ENCODE peak calls at places on chromosome 14, in seven cellular contexts. V is spleen, C is pancreas, M is tibial artery, F is endodermal cell, X is Panc1, Y is neural progenitor cell. A is an unnamed sample. For H3K36me3, the result is how much of the 10 kb centered on the place peaks cover.

GRCh38 chr14:102323102-102323501 is 3.6 kb downstream of the ZNF839 start:
- DNase-seq in V (peak), C (peak), M (peak), F (peak), X (peak), Y (peak), A (no peak)

GRCh38 chr14:103527408-103528157 is 1.4 kb upstream of the TRMT61A start:
- DNase-seq in V (no peak), C (no peak), M (no peak), F (no peak), X (no peak), Y (no peak), A (no peak)

GRCh38 chr14:80095623-80096022 is 115.7 kb downstream of the DIO2 start:
- DNase-seq in V (no peak), C (no peak), M (no peak), F (no peak), X (no peak), Y (no peak), A (no peak)

GRCh38 chr14:100063314-100063941 is 1.8 kb upstream of the EVL start:
- DNase-seq in V (no peak), C (no peak), M (no peak), F (no peak), X (no peak), Y (no peak), A (no peak)

GRCh38 chr14:60250318-60251035 is 1.5 kb downstream of the PPM1A start:
- DNase-seq in V (peak), C (no peak), M (no peak), F (no peak), X (peak), Y (peak), A (no peak)

GRCh38 chr14:44113769-44114730 is 393.0 kb downstream of the FSCB start:
- DNase-seq in V (no peak), C (no peak), M (no peak), F (no peak), X (no peak), Y (no peak), A (no peak)

GRCh38 chr14:101891471-101891870 is 72.9 kb upstream of the DYNC1H1 start:
- DNase-seq in V (peak), C (no peak), M (no peak), F (peak), X (no peak), Y (no peak), A (no peak)

GRCh38 chr14:68816183-68816942 is 23.5 kb upstream of the ZFP36L1 start:
- DNase-seq in V (peak), C (peak), M (peak), F (peak), X (no peak), Y (peak), A (peak)

GRCh38 chr14:48747683-48748082 is 838.5 kb downstream of the RPS29 start:
- DNase-seq in V (no peak), C (no peak), M (no peak), F (no peak), X (no peak), Y (no peak), A (no peak)

GRCh38 chr14:77241955-77242354 is 29.1 kb downstream of the NGB start:
- DNase-seq in V (no peak), C (no peak), M (no peak), F (no peak), X (no peak), Y (peak), A (no peak)

GRCh38 chr14:35789651-35790050 is 19.4 kb downstream of the RALGAPA1 start:
- DNase-seq in V (no peak), C (no peak), M (no peak), F (no peak), X (no peak), Y (no peak), A (no peak)

GRCh38 chr14:32343926-32344430 is 14.9 kb downstream of the AKAP6 start:
- DNase-seq in V (no peak), C (no peak), M (no peak), F (no peak), X (no peak), Y (no peak), A (no peak)

GRCh38 chr14:69637503-69638030 is 26.2 kb downstream of the SUSD6 start:
- DNase-seq in V (peak), C (no peak), M (no peak), F (no peak), X (no peak), Y (peak), A (no peak)

GRCh38 chr14:61577506-61577931 is 117.8 kb upstream of the HIF1A start:
- DNase-seq in V (no peak), C (no peak), M (no peak), F (no peak), X (no peak), Y (no peak), A (no peak)

GRCh38 chr14:94056579-94057308 is 24.3 kb downstream of the DDX24 start:
- DNase-seq in V (peak), C (no peak), M (peak), F (no peak), X (no peak), Y (no peak), A (no peak)

GRCh38 chr14:20440882-20441281 is 4.9 kb upstream of the KLHL33 start:
- DNase-seq in V (no peak), C (no peak), M (no peak), F (no peak), X (no peak), Y (no peak), A (no peak)

GRCh38 chr14:72104011-72104613 is 171.9 kb downstream of the RGS6 start:
- DNase-seq in V (no peak), C (peak), M (no peak), F (peak), X (no peak), Y (peak), A (no peak)

GRCh38 chr14:94406910-94407309 is 18.5 kb upstream of the SERPINA1 start:
- DNase-seq in V (no peak), C (no peak), M (no peak), F (no peak), X (no peak), Y (no peak), A (no peak)

GRCh38 chr14:90045608-90046007 is 16.2 kb upstream of the KCNK13 start:
- DNase-seq in V (no peak), C (no peak), M (no peak), F (no peak), X (no peak), Y (no peak), A (no peak)

GRCh38 chr14:30751646-30752416 is 122.5 kb upstream of the COCH start:
- DNase-seq in V (no peak), C (no peak), M (no peak), F (peak), X (no peak), Y (no peak), A (no peak)

GRCh38 chr14:90781344-90781761 is 34.9 kb downstream of the TTC7B start:
- DNase-seq in V (no peak), C (no peak), M (peak), F (peak), X (no peak), Y (no peak), A (no peak)

GRCh38 chr14:50451854-50452253 is 55.2 kb upstream of the CDKL1 start:
- DNase-seq in V (no peak), C (no peak), M (no peak), F (no peak), X (no peak), Y (no peak), A (no peak)
- H3K36me3 ChIP-seq in V (half or more), C (under half), M (half or more), F (half or more), X (under half), Y (half or more), A (under half)

GRCh38 chr14:58466459-58466858 is 38.9 kb downstream of the KIAA0586 start:
- DNase-seq in V (no peak), C (no peak), M (no peak), F (no peak), X (no peak), Y (no peak), A (no peak)
- H3K36me3 ChIP-seq in V (half or more), C (under half), M (under half), F (under half), X (under half), Y (under half), A (under half)

GRCh38 chr14:22544406-22544805 is 44.6 kb downstream of the DAD1 start:
- DNase-seq in V (no peak), C (no peak), M (no peak), F (no peak), X (no peak), Y (no peak), A (no peak)
- H3K36me3 ChIP-seq in V (under half), C (under half), M (under half), F (under half), X (under half), Y (under half), A (half or more)

GRCh38 chr14:64450255-64450654 is 15.0 kb upstream of the AKAP5 start:
- DNase-seq in V (no peak), C (no peak), M (no peak), F (no peak), X (no peak), Y (no peak), A (no peak)
- H3K36me3 ChIP-seq in V (half or more), C (under half), M (under half), F (half or more), X (under half), Y (under half), A (under half)

GRCh38 chr14:75783184-75783583 is 122.1 kb downstream of the TTLL5 start:
- DNase-seq in V (no peak), C (no peak), M (no peak), F (no peak), X (no peak), Y (no peak), A (no peak)

GRCh38 chr14:75784314-75784686 is 123.3 kb downstream of the TTLL5 start:
- DNase-seq in V (no peak), C (no peak), M (no peak), F (no peak), X (no peak), Y (no peak), A (no peak)

GRCh38 chr14:75783602-75784313 is 122.7 kb downstream of the TTLL5 start:
- DNase-seq in V (no peak), C (no peak), M (no peak), F (no peak), X (no peak), Y (no peak), A (no peak)

GRCh38 chr14:75781096-75781495 is 120.0 kb downstream of the TTLL5 start:
- DNase-seq in V (no peak), C (no peak), M (no peak), F (no peak), X (no peak), Y (no peak), A (no peak)
- H3K36me3 ChIP-seq in V (half or more), C (under half), M (under half), F (half or more), X (under half), Y (under half), A (under half)